ENCODE peak calls at places on chromosome 22, in nine cellular contexts. Z, W, B, S, X, U, I, T and C are unnamed samples.

GRCh38 chr22:42905702-42906183 is 48.7 kb upstream of the ARFGAP3 start:
- DNase-seq in B (no peak), S (no peak), X (peak; percentile 61), I (peak; percentile 80), U (no peak), Z (no peak), T (no peak), W (peak; percentile 50), C (no peak)

GRCh38 chr22:43376765-43377485 is 33.8 kb upstream of the SCUBE1 start:
- DNase-seq in U (no peak), S (no peak), Z (no peak), W (no peak), T (no peak), I (no peak), B (peak; percentile 28), X (no peak), C (no peak)

GRCh38 chr22:22032099-22032905 is 49.7 kb upstream of the TOP3B start:
- DNase-seq in T (no peak), S (no peak), B (no peak), W (no peak), Z (no peak), U (no peak), X (no peak), I (no peak), C (no peak)

GRCh38 chr22:27348634-27349033 is 452.9 kb downstream of the MN1 start:
- DNase-seq in S (no peak), W (no peak), X (no peak), I (no peak), T (no peak), U (no peak), Z (no peak), B (no peak), C (no peak)

GRCh38 chr22:39367040-39367439 is 17.2 kb downstream of the SYNGR1 start:
- DNase-seq in B (no peak), X (no peak), I (no peak), S (no peak), T (no peak), Z (no peak), W (no peak), U (no peak), C (no peak)

GRCh38 chr22:41367039-41367679 is 14.6 kb upstream of the TEF start:
- DNase-seq in X (peak; percentile 96), U (no peak), T (no peak), Z (peak; percentile 70), B (no peak), S (peak; percentile 85), W (peak; percentile 90), I (peak; percentile 98), C (peak; percentile 51)

GRCh38 chr22:35743466-35743865 is 25.8 kb downstream of the APOL5 start:
- DNase-seq in U (no peak), W (no peak), B (no peak), I (no peak), T (no peak), X (no peak), S (no peak), Z (no peak), C (no peak)

GRCh38 chr22:22021160-22021750 is 38.7 kb upstream of the TOP3B start:
- DNase-seq in S (no peak), T (no peak), B (no peak), W (no peak), I (no peak), U (no peak), X (no peak), Z (no peak), C (no peak)

GRCh38 chr22:45006101-45006872 is 3.5 kb downstream of the PHF21B start:
- DNase-seq in X (no peak), S (no peak), B (no peak), W (no peak), U (no peak), Z (peak; percentile 59), I (no peak), T (no peak), C (peak; percentile 36)

GRCh38 chr22:45007946-45008852 is 1.6 kb downstream of the PHF21B start:
- DNase-seq in Z (peak; percentile 50), W (no peak), I (no peak), T (no peak), B (no peak), S (no peak), X (peak; percentile 10), U (no peak), C (peak; percentile 19)

GRCh38 chr22:45008853-45009751 is 703 bp downstream of the PHF21B start:
- DNase-seq in B (no peak), U (no peak), S (no peak), W (no peak), X (no peak), T (no peak), Z (peak; percentile 48), I (no peak), C (peak; percentile 5)

GRCh38 chr22:45007247-45007945 is 2.4 kb downstream of the PHF21B start:
- DNase-seq in B (no peak), W (no peak), X (no peak), S (no peak), U (no peak), T (no peak), Z (peak; percentile 94), I (peak; percentile 37), C (peak; percentile 90)

DNA sequence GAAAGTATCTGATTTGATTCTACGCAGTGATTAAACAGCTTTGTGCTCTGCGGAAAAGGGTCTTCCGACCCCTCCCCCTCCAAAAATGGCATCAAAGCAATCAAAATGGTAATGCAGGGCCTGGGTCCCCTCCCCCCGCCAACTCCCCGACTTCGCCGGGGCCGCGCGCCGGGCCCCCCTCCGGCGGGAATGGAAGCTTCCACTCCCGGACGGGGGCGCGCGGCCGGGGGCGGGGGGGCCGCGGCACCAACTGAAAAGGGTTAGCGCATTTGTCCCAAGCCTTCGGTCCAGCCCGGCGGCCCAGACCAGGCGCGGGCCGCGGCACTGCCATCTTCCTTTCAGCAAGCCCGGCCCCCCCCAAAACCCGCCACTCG is 2.9 kb downstream of the PHF21B start:
- DNase-seq in X (no peak), S (no peak), Z (peak; percentile 89), U (no peak), I (peak; percentile 35), B (no peak), W (no peak), T (no peak), C (peak; percentile 76)
- H3K4me3 ChIP-seq in X (no peak overlapping the region), S (no peak overlapping the region), Z (peak overlapping the region; percentile 66), U (no peak overlapping the region), I (peak overlapping the region; percentile 52), B (no peak overlapping the region), W (peak overlapping the region; percentile 21), T (peak overlapping the region; percentile 69), C (peak overlapping the region; percentile 45)

DNA sequence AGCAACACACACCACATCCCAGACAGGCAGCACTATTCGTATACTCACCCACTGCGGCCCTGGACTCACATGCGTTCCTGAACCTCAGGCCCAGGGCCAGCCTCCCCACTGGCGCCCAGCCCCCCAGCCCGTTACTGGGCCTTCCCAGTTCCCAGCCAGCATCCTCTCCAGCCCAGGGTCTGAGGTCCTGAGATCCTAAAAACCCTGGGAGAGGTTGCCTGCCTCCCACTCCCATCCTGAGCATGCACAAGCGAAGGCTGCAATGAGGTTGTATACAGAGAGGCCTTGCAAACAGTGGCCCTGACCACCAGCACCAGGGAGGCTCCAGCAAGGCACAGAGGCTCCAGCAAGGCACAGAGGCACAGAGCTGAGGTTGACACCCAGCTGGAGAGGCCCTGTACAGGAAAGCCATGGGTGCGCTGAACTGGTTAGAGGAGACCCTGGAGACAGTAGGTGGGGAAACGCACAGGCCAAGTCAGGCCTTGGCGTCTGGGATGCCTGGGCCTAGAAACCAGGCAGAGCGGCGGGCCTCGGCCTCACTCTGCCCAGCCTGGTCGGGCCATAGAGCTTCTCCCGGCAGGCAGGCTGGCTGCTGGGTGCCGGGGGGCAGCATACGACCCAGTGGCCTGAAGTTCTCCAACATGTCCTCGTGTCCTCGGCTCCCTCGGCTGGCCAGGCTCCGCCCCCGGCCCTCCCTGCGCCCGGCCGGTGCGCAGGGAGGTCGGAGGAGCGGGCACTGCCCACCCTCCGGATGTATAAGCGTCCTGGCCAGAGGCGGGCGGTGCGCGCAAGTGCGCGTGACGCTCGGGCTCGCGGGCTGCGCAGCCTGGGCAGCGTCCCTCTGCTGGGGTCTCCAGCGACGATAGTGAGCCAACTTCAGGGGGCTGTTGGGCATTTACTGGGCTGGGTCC is 2.3 kb upstream of the TBX1 start:
- DNase-seq in Z (no peak), S (no peak), T (no peak), B (no peak), U (no peak), W (no peak), I (no peak), X (no peak), C (no peak)
- H3K27me3 ChIP-seq in Z (peaks cover 97% of the 10 kb centered on the region), S (peaks cover 14% of the 10 kb centered on the region), T (peaks cover 87% of the 10 kb centered on the region), B (peaks cover 44% of the 10 kb centered on the region), U (peaks cover 2% of the 10 kb centered on the region), W (peaks cover 48% of the 10 kb centered on the region), I (peaks cover 93% of the 10 kb centered on the region), X (peaks cover 62% of the 10 kb centered on the region), C (peaks cover 24% of the 10 kb centered on the region)

GRCh38 chr22:29030618-29031235 is 30.9 kb downstream of the C22orf31 start:
- DNase-seq in S (peak; percentile 83), U (no peak), T (peak; percentile 39), I (peak; percentile 88), W (peak; percentile 64), Z (peak; percentile 93), X (peak; percentile 82), B (no peak), C (no peak)

GRCh38 chr22:29028468-29028867 is 33.2 kb downstream of the C22orf31 start:
- DNase-seq in S (no peak), W (no peak), I (no peak), B (no peak), X (no peak), T (no peak), Z (no peak), U (no peak), C (no peak)

GRCh38 chr22:29031236-29031982 is 30.2 kb downstream of the C22orf31 start:
- DNase-seq in I (peak; percentile 53), T (no peak), S (peak; percentile 90), Z (peak; percentile 75), W (peak; percentile 34), X (peak; percentile 97), B (no peak), U (no peak), C (no peak)

GRCh38 chr22:29030016-29030617 is 31.5 kb downstream of the C22orf31 start:
- DNase-seq in X (no peak), B (no peak), Z (no peak), S (peak; percentile 85), W (no peak), U (no peak), I (no peak), T (no peak), C (no peak)

GRCh38 chr22:29029202-29030000 is 32.2 kb downstream of the C22orf31 start:
- DNase-seq in T (no peak), B (no peak), U (no peak), X (no peak), W (no peak), I (no peak), S (no peak), Z (no peak), C (no peak)
- H3K4me3 ChIP-seq in T (no peak overlapping the region), B (no peak overlapping the region), U (no peak overlapping the region), X (no peak overlapping the region), W (no peak overlapping the region), I (no peak overlapping the region), S (peak overlapping the region; percentile 74), Z (no peak overlapping the region), C (no peak overlapping the region)

DNA sequence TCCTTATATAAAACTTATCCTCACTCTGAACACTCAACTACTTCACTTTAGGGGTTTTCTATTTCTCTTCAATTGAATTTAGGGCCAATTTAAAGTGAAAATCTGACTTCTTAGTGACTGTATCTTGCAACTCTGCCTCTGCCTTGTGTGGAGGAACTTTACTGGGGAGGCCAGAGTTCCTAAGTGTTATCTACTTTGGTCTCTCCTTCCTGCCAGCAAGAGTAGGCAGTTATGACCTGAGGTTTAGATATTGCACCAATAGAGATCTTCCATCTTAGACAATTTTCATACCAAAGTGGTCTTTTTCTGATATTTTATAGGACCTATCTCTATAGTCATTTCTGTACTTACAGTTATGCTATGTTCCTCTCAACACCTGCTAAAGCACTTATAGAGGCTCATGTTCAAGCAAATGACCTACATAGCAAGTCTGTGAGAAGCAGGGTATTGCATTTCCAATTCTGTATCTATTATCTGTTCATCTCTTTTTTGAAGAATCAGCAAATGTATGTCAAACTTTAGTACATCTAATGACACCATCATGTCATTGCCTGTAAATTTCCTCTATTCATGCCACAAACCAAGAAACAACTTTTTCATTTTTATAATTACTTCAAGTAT is 80.8 kb downstream of the HORMAD2 start:
- DNase-seq in I (no peak), W (no peak), T (no peak), U (no peak), Z (no peak), S (no peak), B (no peak), X (no peak), C (no peak)
- H3K27me3 ChIP-seq in I (no peaks in the 10 kb centered on the region), W (peaks cover 7% of the 10 kb centered on the region), T (no peaks in the 10 kb centered on the region), U (no peaks in the 10 kb centered on the region), Z (peaks cover 10% of the 10 kb centered on the region), S (no peaks in the 10 kb centered on the region), B (no peaks in the 10 kb centered on the region), X (peaks cover 52% of the 10 kb centered on the region), C (peaks cover 29% of the 10 kb centered on the region)